ENCODE peak calls at places on chromosomes 12 and 14, in ten cellular contexts. O is A673, M is HFF-Myc, C is progenitor cell of endocrine pancreas, B is endothelial cell, E is nephron progenitor cell, X is suprapubic skin, T is H9, F is astrocyte of the spinal cord, K is MCF 10A. L is an unnamed sample.

GRCh38 chr12:34287986-34288962 is 266.0 kb downstream of the ALG10 start:
- DNase-seq in T (peak), C (peak), K (no peak), B (no peak), E (no peak), M (no peak), O (no peak), F (no peak), X (peak), L (no peak)

GRCh38 chr14:31842905-31843304 is 234.2 kb upstream of the ARHGAP5 start:
- DNase-seq in K (peak), E (no peak), X (no peak), O (no peak), T (no peak), F (no peak), B (no peak), M (no peak), C (no peak), L (no peak)

GRCh38 chr12:59820594-59821011 is 224.8 kb downstream of the SLC16A7 start:
- DNase-seq in E (no peak), K (no peak), B (no peak), M (peak), T (no peak), C (no peak), X (no peak), O (no peak), F (no peak), L (no peak)

GRCh38 chr12:49126852-49127763 is 4.1 kb downstream of the TUBA1B start:
- DNase-seq in C (no peak), E (no peak), K (no peak), T (no peak), F (no peak), M (no peak), X (no peak), B (no peak), O (peak), L (no peak)

GRCh38 chr12:3035171-3035570 is 42.0 kb upstream of the TSPAN9 start:
- DNase-seq in X (no peak), O (no peak), E (no peak), M (no peak), C (no peak), K (no peak), F (no peak), B (peak), T (no peak), L (no peak)

GRCh38 chr12:108348842-108349241 is 9.7 kb upstream of the CMKLR1 start:
- DNase-seq in K (no peak), C (no peak), F (no peak), O (no peak), X (no peak), T (no peak), M (no peak), B (no peak), E (no peak), L (no peak)

GRCh38 chr12:103824845-103825244 is 16.2 kb downstream of the NT5DC3 start:
- DNase-seq in X (no peak), T (no peak), C (no peak), E (no peak), M (no peak), F (no peak), K (no peak), O (no peak), B (no peak), L (no peak)

GRCh38 chr12:109685574-109686447 is 27.8 kb upstream of the FAM222A start:
- DNase-seq in C (no peak), E (no peak), X (no peak), F (no peak), T (no peak), O (no peak), K (no peak), B (no peak), M (no peak), L (no peak)

GRCh38 chr12:57772429-57773322 is at the start of gene EEF1AKMT3:
- DNase-seq in O (peak), T (no peak), M (no peak), K (peak), C (peak), X (peak), F (no peak), B (peak), E (peak), L (no peak)

GRCh38 chr14:74425525-74426201 is 347 bp downstream of the SYNDIG1L start:
- DNase-seq in O (peak), C (peak), T (peak), K (peak), M (no peak), E (peak), F (no peak), B (peak), X (peak), L (no peak)

GRCh38 chr12:63150255-63151060 is 543 bp downstream of the AVPR1A start:
- DNase-seq in O (peak), X (peak), K (no peak), M (no peak), C (peak), T (peak), B (peak), E (peak), F (peak), L (peak)

GRCh38 chr12:12070674-12071661 is at the start of gene BCL2L14:
- DNase-seq in K (peak), E (no peak), X (no peak), C (no peak), T (no peak), O (no peak), M (no peak), B (no peak), F (no peak), L (no peak)

GRCh38 chr12:31928246-31929139 is 30.7 kb upstream of the RESF1 start:
- DNase-seq in M (no peak), X (no peak), T (no peak), O (no peak), C (no peak), F (no peak), K (no peak), E (no peak), B (no peak), L (no peak)

GRCh38 chr12:3119192-3119744 is 42.1 kb downstream of the TSPAN9 start:
- DNase-seq in E (no peak), T (no peak), O (no peak), M (no peak), C (no peak), F (no peak), K (peak), X (no peak), B (no peak), L (peak)

GRCh38 chr14:88049271-88049670 is 44.3 kb downstream of the GPR65 start:
- DNase-seq in O (no peak), F (no peak), T (no peak), E (no peak), B (no peak), K (no peak), C (no peak), M (no peak), X (no peak), L (no peak)

GRCh38 chr12:105090361-105090760 is 6.1 kb upstream of the ALDH1L2 start:
- DNase-seq in B (no peak), X (no peak), M (no peak), E (no peak), C (no peak), K (no peak), F (no peak), O (no peak), T (peak), L (no peak)

GRCh38 chr14:90517431-90517841 is 120.6 kb downstream of the CALM1 start:
- DNase-seq in X (no peak), B (no peak), T (no peak), K (no peak), E (no peak), O (no peak), F (no peak), C (no peak), M (no peak), L (no peak)

GRCh38 chr14:105414456-105415371 is 4.9 kb upstream of the MTA1 start:
- DNase-seq in E (peak), T (peak), B (peak), F (peak), M (no peak), K (no peak), O (peak), X (no peak), C (peak), L (no peak)

GRCh38 chr14:25140423-25140822 is 90.5 kb upstream of the STXBP6 start:
- DNase-seq in X (no peak), B (no peak), T (no peak), O (no peak), F (no peak), M (no peak), E (no peak), C (no peak), K (no peak), L (no peak)

GRCh38 chr12:19144985-19145384 is 15.5 kb downstream of the PLEKHA5 start:
- DNase-seq in B (no peak), C (no peak), X (no peak), E (no peak), M (no peak), O (no peak), F (no peak), T (no peak), K (no peak), L (no peak)

GRCh38 chr12:71214511-71215285 is 56.9 kb upstream of the TSPAN8 start:
- DNase-seq in C (no peak), E (no peak), K (no peak), T (no peak), X (no peak), F (no peak), O (no peak), M (no peak), B (no peak), L (no peak)

GRCh38 chr12:70366581-70367267 is 634 bp downstream of the KCNMB4 start:
- DNase-seq in X (no peak), E (peak), T (peak), K (peak), B (peak), O (peak), M (no peak), F (peak), C (peak), L (peak)

GRCh38 chr12:48937170-48937569 is 11.9 kb upstream of the FKBP11 start:
- DNase-seq in O (peak), M (no peak), T (peak), F (no peak), X (no peak), C (no peak), K (no peak), E (no peak), B (peak), L (no peak)

GRCh38 chr12:12585115-12585862 is 22.6 kb upstream of the DUSP16 start:
- DNase-seq in X (no peak), C (no peak), T (no peak), M (no peak), B (peak), O (no peak), K (peak), F (no peak), E (no peak), L (no peak)

GRCh38 chr12:92138144-92138543 is 7.5 kb downstream of the BTG1 start:
- DNase-seq in O (no peak), X (no peak), C (no peak), K (peak), B (no peak), M (no peak), E (no peak), T (no peak), F (no peak), L (no peak)

GRCh38 chr14:91892918-91893527 is 25.7 kb upstream of the TC2N start:
- DNase-seq in F (no peak), M (no peak), B (peak), E (peak), O (peak), K (peak), X (no peak), C (no peak), T (peak), L (no peak)

GRCh38 chr12:129413295-129413694 is 490.5 kb downstream of the TMEM132D start:
- DNase-seq in X (no peak), M (no peak), B (no peak), C (no peak), E (no peak), K (no peak), T (no peak), O (no peak), F (no peak), L (no peak)

GRCh38 chr12:124753230-124753595 is 110.5 kb downstream of the SCARB1 start:
- DNase-seq in T (no peak), X (no peak), C (no peak), K (no peak), B (no peak), F (no peak), E (no peak), M (no peak), O (no peak), L (no peak)

GRCh38 chr12:70427611-70428010 is 61.5 kb downstream of the KCNMB4 start:
- DNase-seq in B (no peak), C (no peak), M (no peak), O (no peak), K (peak), E (no peak), X (no peak), F (no peak), T (no peak), L (no peak)

GRCh38 chr12:55829967-55830600 is 697 bp upstream of the DNAJC14 start:
- DNase-seq in E (peak), C (peak), X (peak), B (peak), T (peak), O (no peak), M (no peak), K (peak), F (no peak), L (no peak)

GRCh38 chr12:104764225-104765073 is 193.6 kb downstream of the SLC41A2 start:
- DNase-seq in M (peak), B (no peak), T (no peak), C (no peak), E (no peak), O (no peak), F (no peak), K (no peak), X (no peak), L (no peak)

GRCh38 chr12:95147836-95148235 is 69.4 kb downstream of the FGD6 start:
- DNase-seq in O (no peak), F (no peak), B (no peak), E (no peak), X (no peak), C (no peak), M (no peak), K (no peak), T (no peak), L (no peak)

GRCh38 chr12:51974646-51975045 is 23.1 kb downstream of the ACVR1B start:
- DNase-seq in T (no peak), B (no peak), X (peak), M (no peak), C (no peak), E (no peak), K (no peak), O (peak), F (no peak), L (no peak)

GRCh38 chr12:107296681-107297086 is 203.3 kb upstream of the CRY1 start:
- DNase-seq in X (no peak), B (no peak), C (no peak), E (no peak), F (peak), M (no peak), K (peak), T (no peak), O (no peak), L (no peak)

GRCh38 chr14:37903561-37904191 is 304.0 kb upstream of the SSTR1 start:
- DNase-seq in B (peak), M (peak), E (peak), O (peak), K (peak), F (peak), C (no peak), X (no peak), T (no peak), L (no peak)

GRCh38 chr14:95265106-95266094 is 54.3 kb downstream of the CLMN start:
- DNase-seq in M (peak), C (no peak), X (peak), K (peak), T (peak), F (peak), E (no peak), O (peak), B (no peak), L (no peak)

GRCh38 chr12:109084425-109084824 is 8.8 kb downstream of the ALKBH2 start:
- DNase-seq in C (no peak), T (no peak), M (no peak), E (no peak), F (no peak), X (no peak), O (no peak), K (no peak), B (no peak), L (no peak)

GRCh38 chr14:53814371-53814770 is 142.3 kb downstream of the BMP4 start:
- DNase-seq in K (no peak), T (no peak), M (peak), F (peak), B (no peak), C (no peak), X (no peak), O (no peak), E (no peak), L (no peak)

GRCh38 chr12:130715996-130716917 is at the start of gene RIMBP2:
- DNase-seq in E (peak), T (peak), F (no peak), B (no peak), M (no peak), O (peak), K (no peak), X (no peak), C (no peak), L (no peak)
- TF ChIP-seq CTCF in E (no peak), T (no peak), F (no peak), B (no peak), M (no peak), O (no peak), K (no peak), X (no peak), C (no peak), L (no peak)

DNA sequence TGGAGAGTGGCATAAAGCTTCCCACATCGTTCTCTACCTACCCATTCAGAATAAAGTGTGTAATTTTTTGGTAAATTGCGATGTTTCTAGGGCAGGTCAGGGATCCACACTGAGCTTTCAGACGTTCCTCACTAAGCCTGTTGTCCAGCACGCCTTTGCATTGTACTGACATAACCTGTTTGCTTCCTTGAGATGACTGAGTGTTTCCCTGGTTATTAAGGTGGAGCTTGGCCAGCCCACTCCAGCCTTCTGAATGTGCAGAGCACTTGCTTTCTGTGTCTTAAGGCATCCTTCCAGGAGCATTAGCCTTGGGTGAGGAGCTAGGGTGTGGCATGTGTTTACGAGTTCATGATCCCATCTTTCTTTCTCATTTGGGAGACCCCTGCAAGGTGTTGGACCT is 96.4 kb downstream of the TMEM260 start:
- DNase-seq in M (no peak), O (no peak), B (no peak), X (no peak), F (no peak), T (no peak), E (no peak), K (no peak), C (no peak), L (no peak)
- TF ChIP-seq CTCF in M (no peak), O (no peak), B (no peak), X (no peak), F (no peak), T (no peak), E (no peak), K (no peak), C (no peak), L (no peak)

GRCh38 chr12:6977653-6978052 is 6.9 kb downstream of the EMG1 start:
- DNase-seq in K (no peak), M (no peak), E (no peak), X (no peak), T (no peak), O (no peak), F (no peak), C (no peak), B (no peak), L (no peak)
- TF ChIP-seq CTCF in K (no peak), M (no peak), E (no peak), X (no peak), T (no peak), O (no peak), F (no peak), C (no peak), B (no peak), L (no peak)

DNA sequence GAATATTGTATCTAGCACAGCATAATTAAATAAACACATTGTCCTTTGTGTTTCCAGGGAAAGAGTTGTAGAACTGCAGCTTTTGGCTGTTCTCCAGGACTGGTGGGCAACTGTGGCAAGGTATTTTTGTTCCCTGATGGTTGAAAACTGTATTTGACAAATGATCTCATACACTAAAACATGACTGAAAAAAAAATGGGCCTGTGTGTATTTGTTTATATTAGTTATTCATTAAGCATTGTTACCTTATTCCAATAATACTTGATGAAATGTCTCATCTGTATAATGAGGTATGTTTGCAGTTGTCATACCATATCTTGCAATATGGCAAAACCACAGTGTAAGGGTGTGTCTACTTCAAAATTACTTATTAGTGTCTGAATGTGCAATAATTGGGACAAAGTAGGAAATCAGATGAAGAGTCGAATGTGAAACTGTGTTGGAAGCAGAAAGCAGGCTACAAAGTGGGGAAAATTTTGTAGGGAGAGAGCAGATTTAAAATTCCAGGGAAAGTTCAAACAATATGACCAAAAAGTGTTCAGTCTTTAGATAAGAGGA is 479.4 kb upstream of the NOVA1 start:
- DNase-seq in K (no peak), X (no peak), C (no peak), B (no peak), F (no peak), M (no peak), E (no peak), O (no peak), T (no peak), L (no peak)
- TF ChIP-seq CTCF in K (no peak), X (no peak), C (no peak), B (no peak), F (no peak), M (no peak), E (no peak), O (no peak), T (no peak), L (no peak)

GRCh38 chr14:97138801-97139200 is 341.6 kb downstream of the VRK1 start:
- DNase-seq in K (peak), C (no peak), F (no peak), X (no peak), B (no peak), E (no peak), M (no peak), O (no peak), T (peak), L (no peak)
- TF ChIP-seq CTCF in K (no peak), C (peak), F (no peak), X (no peak), B (no peak), E (no peak), M (no peak), O (peak), T (peak), L (no peak)

GRCh38 chr14:23568600-23569310 is 1.2 kb upstream of the AP1G2 start:
- DNase-seq in E (peak), C (no peak), M (no peak), O (peak), T (peak), F (no peak), B (peak), K (peak), X (no peak), L (no peak)
- TF ChIP-seq CTCF in E (peak), C (peak), M (peak), O (peak), T (peak), F (peak), B (peak), K (no peak), X (no peak), L (peak)

GRCh38 chr14:102805454-102805891 is 28.2 kb downstream of the TRAF3 start:
- DNase-seq in T (peak), F (peak), K (peak), C (no peak), O (no peak), X (no peak), E (no peak), M (no peak), B (no peak), L (peak)

GRCh38 chr14:102803139-102803538 is 25.9 kb downstream of the TRAF3 start:
- DNase-seq in O (no peak), B (no peak), M (no peak), K (no peak), C (no peak), X (no peak), T (no peak), F (no peak), E (no peak), L (no peak)

GRCh38 chr14:102804858-102805257 is 27.6 kb downstream of the TRAF3 start:
- DNase-seq in F (no peak), C (no peak), T (no peak), E (no peak), M (no peak), B (no peak), O (no peak), K (no peak), X (no peak), L (no peak)

GRCh38 chr14:102806447-102806846 is 29.2 kb downstream of the TRAF3 start:
- DNase-seq in B (no peak), T (no peak), C (no peak), X (no peak), K (no peak), M (no peak), O (no peak), F (no peak), E (no peak), L (peak)

GRCh38 chr14:102805941-102806340 is 28.7 kb downstream of the TRAF3 start:
- DNase-seq in B (no peak), C (no peak), K (no peak), F (no peak), X (no peak), M (no peak), E (no peak), O (no peak), T (no peak), L (no peak)
- TF ChIP-seq CTCF in B (peak), C (no peak), K (no peak), F (peak), X (no peak), M (no peak), E (no peak), O (no peak), T (peak), L (no peak)